ENCODE peak calls at places on chromosomes 3 and 15, in five cellular contexts. Y, U, R, E and W are unnamed samples.

GRCh38 chr15:39834256-39834655 is 51.6 kb upstream of the FSIP1 start:
- DNase-seq in Y (peak), U (no peak), R (no peak), E (peak), W (no peak)

GRCh38 chr15:48177383-48177874 is 666 bp downstream of the MYEF2 start:
- DNase-seq in Y (peak), U (no peak), R (no peak), E (no peak), W (no peak)

GRCh38 chr3:114445233-114445632 is 151.4 kb downstream of the TIGIT start:
- DNase-seq in Y (no peak), U (no peak), R (no peak), E (peak), W (no peak)

GRCh38 chr3:184380627-184381260 is 890 bp downstream of the CHRD start:
- DNase-seq in Y (no peak), U (no peak), R (no peak), E (no peak), W (no peak)

GRCh38 chr15:78950343-78950742 is 5.5 kb upstream of the CTSH start:
- DNase-seq in Y (no peak), U (no peak), R (no peak), E (no peak), W (no peak)

GRCh38 chr15:70095387-70096214 is 2.1 kb downstream of the TLE3 start:
- DNase-seq in Y (peak), U (peak), R (peak), E (peak), W (no peak)

GRCh38 chr3:194194051-194194756 is 58.3 kb downstream of the HES1 start:
- DNase-seq in Y (no peak), U (no peak), R (no peak), E (no peak), W (no peak)

GRCh38 chr3:126523745-126524428 is at the start of gene CHST13:
- DNase-seq in Y (peak), U (peak), R (peak), E (peak), W (peak)

GRCh38 chr3:119294402-119294888 is 262 bp downstream of the ARHGAP31 start:
- DNase-seq in Y (peak), U (no peak), R (peak), E (peak), W (no peak)

GRCh38 chr3:131907809-131908208 is 127.0 kb downstream of the CPNE4 start:
- DNase-seq in Y (no peak), U (no peak), R (no peak), E (no peak), W (no peak)

GRCh38 chr15:42102646-42103235 is 8.4 kb upstream of the PLA2G4D start:
- DNase-seq in Y (peak), U (no peak), R (no peak), E (no peak), W (no peak)

GRCh38 chr3:74463515-74463914 is 150.9 kb downstream of the CNTN3 start:
- DNase-seq in Y (no peak), U (no peak), R (no peak), E (peak), W (no peak)

DNA sequence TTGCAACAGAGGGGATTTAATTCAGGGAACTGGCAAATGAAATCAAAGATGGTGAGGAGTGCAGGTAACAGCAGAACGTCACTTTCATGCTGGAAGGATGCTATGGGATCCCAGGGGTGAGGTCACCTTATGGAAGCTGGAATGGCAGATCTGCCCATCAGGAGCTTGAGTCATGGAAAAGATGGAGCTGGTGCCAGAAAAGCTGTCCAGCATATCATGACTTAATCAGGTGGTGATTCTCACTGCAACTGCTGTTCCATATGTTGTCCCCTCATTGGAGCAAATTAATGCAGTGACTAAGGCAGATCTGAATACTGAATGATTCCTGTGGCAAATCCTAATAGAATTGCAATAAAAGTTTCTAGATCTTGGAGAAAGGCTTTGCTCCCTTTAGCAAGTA is 38.4 kb downstream of the HHLA2 start:
- DNase-seq in Y (no peak), U (no peak), R (no peak), E (no peak), W (no peak)
- H2BK12ac ChIP-seq in Y (no peak), U (no peak), R (no peak), E (no peak), W (no peak)

GRCh38 chr15:99425666-99426301 is 140.0 kb upstream of the MEF2A start:
- DNase-seq in Y (no peak), U (no peak), R (no peak), E (no peak), W (no peak)
- H2BK12ac ChIP-seq in Y (peak), U (no peak), R (no peak), E (peak), W (no peak)

GRCh38 chr15:59794229-59794886 is 105.2 kb upstream of the BNIP2 start:
- DNase-seq in Y (no peak), U (no peak), R (no peak), E (no peak), W (no peak)
- H2BK12ac ChIP-seq in Y (no peak), U (no peak), R (no peak), E (no peak), W (no peak)

GRCh38 chr3:138928727-138929372 is 18.1 kb downstream of the FOXL2 start:
- DNase-seq in Y (no peak), U (no peak), R (no peak), E (no peak), W (no peak)
- H2BK12ac ChIP-seq in Y (no peak), U (no peak), R (no peak), E (no peak), W (no peak)